ENCODE peak calls at places on chromosomes 4 and X, in seven cellular contexts. K is IMR-90; B is CD4-positive, CD25-positive, alpha-beta regulatory T cell; J is left ventricle myocardium inferior; R is AG04450; W is heart left ventricle; T is pancreas. N is an unnamed sample.

GRCh38 chr4:164613761-164614277 is 140.1 kb upstream of the SMIM31 start:
- DNase-seq in K (no peak), W (no peak), R (no peak), T (no peak), B (no peak), J (no peak), N (no peak)

GRCh38 chrX:130523460-130524394 is 121.9 kb downstream of the RBMX2 start:
- DNase-seq in B (no peak), T (peak), W (peak), K (no peak), J (peak), R (no peak), N (no peak)

GRCh38 chr4:99087887-99088484 is 602 bp downstream of the ADH5 start:
- DNase-seq in R (peak), B (no peak), W (peak), J (peak), K (peak), T (peak), N (peak)

GRCh38 chr4:112801341-112801740 is 164.4 kb downstream of the LARP7 start:
- DNase-seq in W (no peak), T (no peak), R (no peak), K (no peak), B (no peak), J (no peak), N (no peak)

GRCh38 chrX:110692876-110693275 is 102.7 kb downstream of the CHRDL1 start:
- DNase-seq in R (no peak), K (no peak), W (no peak), B (no peak), T (no peak), J (no peak), N (peak)

GRCh38 chr4:182257503-182257902 is 14.3 kb downstream of the TENM3 start:
- DNase-seq in B (no peak), R (no peak), W (no peak), J (no peak), K (no peak), T (no peak), N (no peak)

GRCh38 chr4:186144180-186144579 is 39.7 kb downstream of the FAM149A start:
- DNase-seq in W (no peak), B (no peak), J (peak), T (no peak), K (peak), R (no peak), N (no peak)

GRCh38 chr4:41420576-41420975 is 117.4 kb upstream of the LIMCH1 start:
- DNase-seq in W (no peak), J (no peak), B (no peak), R (no peak), T (no peak), K (no peak), N (no peak)

GRCh38 chr4:142353149-142353738 is 492.9 kb downstream of the INPP4B start:
- DNase-seq in J (no peak), B (no peak), R (peak), K (peak), T (no peak), W (no peak), N (peak)

GRCh38 chrX:148504412-148504950 is 4.1 kb downstream of the AFF2 start:
- DNase-seq in W (no peak), B (no peak), K (no peak), T (no peak), R (no peak), J (no peak), N (no peak)

GRCh38 chr4:83894831-83895230 is 358.9 kb downstream of the GPAT3 start:
- DNase-seq in J (no peak), R (no peak), B (no peak), W (no peak), T (no peak), K (no peak), N (no peak)

DNA sequence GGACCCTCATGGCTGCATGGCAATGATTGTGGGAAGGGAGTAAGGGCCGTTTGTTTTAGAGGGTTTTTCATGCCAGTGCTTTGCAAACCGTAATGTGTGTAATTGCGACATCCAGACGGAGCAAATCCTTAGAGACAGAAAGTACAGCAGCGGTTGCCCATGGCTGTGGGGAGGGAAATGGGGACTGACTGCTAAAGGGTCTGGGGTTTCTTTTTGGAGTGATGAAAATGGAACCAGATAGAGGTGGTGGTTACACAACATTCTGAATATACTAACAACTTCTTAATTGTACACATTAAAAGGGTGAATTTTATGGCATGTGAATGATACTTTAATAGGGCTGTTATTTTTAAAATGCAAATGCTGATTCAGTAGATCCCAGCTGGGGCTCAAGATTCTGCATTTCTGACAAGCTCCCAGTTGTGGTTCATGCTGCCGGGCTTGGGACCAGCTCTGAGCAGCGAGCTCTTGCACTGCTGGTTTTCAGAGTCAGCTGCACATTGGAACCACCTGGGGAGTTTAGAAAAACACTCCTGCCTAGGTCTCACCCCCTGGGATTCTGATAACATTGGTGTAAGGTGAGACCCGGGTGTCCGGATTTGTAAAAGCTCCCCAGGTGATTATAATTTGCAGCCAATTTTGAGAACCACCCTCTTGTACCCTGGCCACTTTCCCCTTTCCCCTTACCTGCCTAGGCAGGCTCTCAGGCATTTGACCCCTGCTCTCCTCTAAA is 47.7 kb downstream of the PRPS1 start:
- DNase-seq in T (no peak), R (no peak), W (no peak), K (peak), B (no peak), J (no peak), N (no peak)
- H3K4me3 ChIP-seq in T (no peak), R (peak), W (peak), K (peak), B (peak), J (peak), N (no peak)

DNA sequence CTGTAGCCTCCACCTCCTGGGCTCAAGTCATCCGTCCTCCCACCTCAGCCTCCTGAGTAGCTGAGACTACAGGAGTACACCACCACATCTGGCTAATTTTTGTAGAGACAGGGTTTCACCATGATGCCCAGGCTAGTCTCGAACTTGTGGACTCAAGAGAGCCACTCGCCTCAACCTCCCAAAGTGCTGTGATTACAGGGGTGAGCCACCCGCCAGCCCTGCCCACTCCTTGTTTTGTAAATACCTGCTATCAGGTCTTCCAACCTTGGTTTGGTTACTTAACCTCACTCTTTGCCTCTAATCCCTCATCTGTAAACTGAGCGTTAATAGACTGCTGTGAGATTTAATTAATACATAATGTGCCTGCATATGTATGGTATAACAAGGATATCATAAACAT is 803 bp downstream of the CNGA1 start:
- DNase-seq in K (no peak), J (no peak), T (no peak), R (no peak), B (no peak), W (no peak), N (no peak)
- H3K4me3 ChIP-seq in K (no peak), J (peak), T (no peak), R (no peak), B (peak), W (no peak), N (no peak)

DNA sequence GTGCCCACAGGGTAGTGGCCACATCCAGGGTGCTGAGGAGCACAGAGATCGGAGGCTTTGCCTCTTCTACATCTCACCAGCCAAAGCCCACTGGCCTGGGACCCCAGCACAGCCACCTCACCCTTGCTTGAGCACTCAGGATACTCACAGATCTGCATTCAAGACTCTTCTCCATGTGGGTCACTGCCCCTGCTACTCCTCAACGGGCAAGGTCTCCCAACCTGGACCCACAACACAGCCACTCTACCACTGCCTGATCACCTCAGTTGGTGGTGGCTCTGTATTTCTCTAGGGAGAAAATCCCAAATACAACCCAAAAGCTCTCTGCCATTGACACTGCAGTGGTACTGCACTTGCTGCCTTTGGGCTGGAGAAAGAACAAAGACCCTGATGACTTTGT is 190.3 kb upstream of the KLHL4 start:
- DNase-seq in R (no peak), T (no peak), B (no peak), W (no peak), J (no peak), K (no peak), N (no peak)
- H3K4me3 ChIP-seq in R (no peak), T (no peak), B (no peak), W (no peak), J (no peak), K (no peak), N (no peak)

GRCh38 chrX:68914337-68914989 is 85.6 kb downstream of the EFNB1 start:
- DNase-seq in T (no peak), K (no peak), B (no peak), J (no peak), W (no peak), R (no peak), N (no peak)

GRCh38 chrX:68909945-68910344 is 81.1 kb downstream of the EFNB1 start:
- DNase-seq in K (no peak), T (no peak), R (no peak), W (no peak), B (no peak), J (no peak), N (no peak)

GRCh38 chrX:68910743-68911142 is 81.9 kb downstream of the EFNB1 start:
- DNase-seq in B (no peak), K (no peak), J (no peak), R (no peak), W (no peak), T (no peak), N (no peak)

GRCh38 chrX:68915778-68916177 is 87.0 kb downstream of the EFNB1 start:
- DNase-seq in K (no peak), T (no peak), J (no peak), B (no peak), W (no peak), R (no peak), N (no peak)

GRCh38 chrX:68912113-68912980 is 83.5 kb downstream of the EFNB1 start:
- DNase-seq in T (no peak), W (no peak), K (no peak), R (no peak), B (no peak), J (no peak), N (no peak)
- H3K4me3 ChIP-seq in T (no peak), W (no peak), K (no peak), R (no peak), B (no peak), J (no peak), N (no peak)

GRCh38 chr4:8858925-8859210 is 12.8 kb downstream of the HMX1 start:
- DNase-seq in R (no peak), J (no peak), B (no peak), W (peak), T (no peak), K (no peak), N (no peak)
- H3K4me3 ChIP-seq in R (no peak), J (no peak), B (no peak), W (no peak), T (no peak), K (no peak), N (no peak)

DNA sequence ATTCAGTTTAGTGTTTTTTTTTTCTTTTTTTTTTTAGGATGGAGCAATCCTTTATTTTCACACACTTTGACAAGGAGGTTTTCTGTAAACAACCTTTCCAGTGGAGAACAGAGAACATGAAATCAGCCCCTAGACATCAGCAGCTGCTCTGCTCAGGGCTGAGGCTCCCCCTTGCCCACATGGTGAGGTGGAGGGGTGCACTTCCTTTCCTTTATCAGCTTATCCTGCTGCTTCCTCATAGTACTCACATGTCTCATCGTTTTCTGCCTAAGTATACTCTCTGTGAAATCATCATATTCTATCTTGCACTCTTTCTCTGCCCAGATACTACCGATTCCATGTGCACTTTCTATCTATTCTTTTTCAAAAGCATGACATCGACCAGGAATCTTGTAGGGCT is 47.6 kb upstream of the PRSS12 start:
- DNase-seq in T (no peak), B (no peak), K (peak), W (no peak), R (no peak), J (no peak), N (no peak)
- H3K4me3 ChIP-seq in T (no peak), B (no peak), K (no peak), W (no peak), R (no peak), J (no peak), N (no peak)

GRCh38 chrX:153667931-153668396 is 5.6 kb downstream of the PNCK start:
- DNase-seq in R (peak), T (peak), B (peak), K (peak), W (peak), J (peak), N (peak)
- H3K4me3 ChIP-seq in R (peak), T (no peak), B (no peak), K (no peak), W (no peak), J (no peak), N (no peak)

DNA sequence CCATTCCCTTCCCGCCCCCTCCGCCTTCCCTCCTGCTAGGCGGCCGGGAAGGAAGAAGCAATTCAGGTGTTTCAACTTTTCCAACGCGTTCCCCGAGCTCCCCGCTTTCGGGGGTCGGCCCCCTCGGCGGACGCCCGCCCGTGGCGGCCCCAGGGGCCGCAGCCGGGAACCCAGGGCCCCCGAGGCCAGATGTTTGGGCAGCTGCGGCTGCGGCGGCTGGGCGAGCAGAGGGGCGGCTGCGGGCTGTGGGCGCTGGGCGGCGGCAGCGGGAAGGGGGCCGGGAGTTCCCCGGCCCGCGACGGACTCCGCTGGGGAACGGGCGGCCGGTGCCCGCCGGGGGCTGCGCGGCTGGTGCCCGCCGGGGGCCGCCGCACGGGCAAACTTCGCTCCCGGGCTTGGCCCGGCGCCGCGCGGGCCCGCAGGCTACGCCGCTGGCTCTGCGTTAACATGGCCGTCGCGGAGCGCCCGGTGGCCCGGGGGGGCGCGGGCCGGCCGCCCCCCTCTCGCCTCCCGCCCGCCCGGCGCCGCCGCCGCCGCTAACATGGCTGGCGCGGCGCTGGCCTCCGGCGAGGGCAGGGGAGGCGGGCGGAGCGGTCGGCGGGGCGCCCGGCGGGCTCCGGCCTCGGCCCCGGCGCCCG is 510 bp downstream of the HMGB3 start:
- DNase-seq in J (no peak), K (no peak), T (no peak), W (no peak), B (no peak), R (no peak), N (no peak)
- H3K4me3 ChIP-seq in J (peak), K (peak), T (peak), W (peak), B (no peak), R (peak), N (peak)